ENCODE peak calls at places on chromosomes 7 and 10, in seven cellular contexts. P, O, S, E, G, K and N are unnamed samples.
A peak's percentile ranks its signal among the peaks of the same experiment; 100 is the strongest.

GRCh38 chr7:107208563-107208962 is 39.8 kb downstream of the HBP1 start:
- DNase-seq in P (no peak), O (no peak), S (no peak), E (no peak), G (no peak), K (peak; percentile 28), N (no peak)

GRCh38 chr7:1669486-1669951 is 558 bp upstream of the ELFN1 start:
- DNase-seq in P (no peak), O (no peak), S (no peak), E (no peak), G (no peak), K (peak; percentile 21), N (no peak)

GRCh38 chr7:116805100-116805544 is 57.3 kb upstream of the CAPZA2 start:
- DNase-seq in P (no peak), O (no peak), S (peak; percentile 70), E (peak; percentile 76), G (no peak), K (no peak), N (no peak)

GRCh38 chr7:78924581-78924980 is 528.9 kb downstream of the MAGI2 start:
- DNase-seq in P (peak; percentile 4), O (no peak), S (no peak), E (peak; percentile 61), G (no peak), K (no peak), N (peak; percentile 57)

GRCh38 chr10:97081621-97082235 is 104.0 kb downstream of the SLIT1 start:
- DNase-seq in P (peak; percentile 37), O (peak; percentile 31), S (peak; percentile 30), E (peak; percentile 72), G (no peak), K (peak; percentile 69), N (peak; percentile 91)

GRCh38 chr7:18345641-18346234 is 149.8 kb upstream of the HDAC9 start:
- DNase-seq in P (peak; percentile 36), O (peak; percentile 51), S (peak; percentile 35), E (peak; percentile 69), G (no peak), K (peak; percentile 29), N (peak; percentile 68)

GRCh38 chr10:126373137-126373536 is 15.1 kb downstream of the ADAM12 start:
- DNase-seq in P (no peak), O (no peak), S (no peak), E (peak; percentile 54), G (no peak), K (no peak), N (no peak)

GRCh38 chr10:120573355-120573754 is 116.3 kb downstream of the PLPP4 start:
- DNase-seq in P (no peak), O (no peak), S (no peak), E (no peak), G (no peak), K (no peak), N (no peak)

GRCh38 chr10:68406111-68406814 is 814 bp downstream of the RUFY2 start:
- DNase-seq in P (peak; percentile 55), O (peak; percentile 52), S (peak; percentile 23), E (peak; percentile 92), G (no peak), K (peak; percentile 69), N (peak; percentile 87)

GRCh38 chr7:129831424-129832058 is 121.2 kb downstream of the UBE2H start:
- DNase-seq in P (peak; percentile 89), O (peak; percentile 59), S (peak; percentile 18), E (peak; percentile 86), G (peak; percentile 76), K (no peak), N (peak; percentile 67)

GRCh38 chr10:92965314-92965713 is 95.3 kb upstream of the CYP26C1 start:
- DNase-seq in P (peak; percentile 28), O (no peak), S (peak; percentile 41), E (peak; percentile 62), G (no peak), K (peak; percentile 5), N (peak; percentile 69)

GRCh38 chr7:159025161-159025779 is 119.4 kb downstream of the VIPR2 start:
- DNase-seq in P (no peak), O (no peak), S (no peak), E (no peak), G (no peak), K (no peak), N (no peak)

GRCh38 chr10:14758994-14759664 is 15.6 kb downstream of the FAM107B start:
- DNase-seq in P (no peak), O (no peak), S (no peak), E (no peak), G (no peak), K (no peak), N (no peak)

GRCh38 chr10:79399242-79399831 is 46.1 kb downstream of the ZCCHC24 start:
- DNase-seq in P (peak; percentile 53), O (no peak), S (no peak), E (peak; percentile 98), G (no peak), K (peak; percentile 92), N (peak; percentile 63)

GRCh38 chr7:103094102-103094501 is 19.2 kb downstream of the ARMC10 start:
- DNase-seq in P (no peak), O (no peak), S (no peak), E (no peak), G (no peak), K (no peak), N (no peak)

GRCh38 chr7:155809947-155810606 is 2.2 kb downstream of the SHH start:
- DNase-seq in P (no peak), O (no peak), S (no peak), E (no peak), G (no peak), K (no peak), N (peak; percentile 50)
- TF ChIP-seq EZH2 in P (peak; percentile 97), O (no peak), S (peak; percentile 49), E (no peak), G (peak; percentile 98), K (no peak), N (peak; percentile 94)

GRCh38 chr7:43244782-43245181 is 132.3 kb downstream of the HECW1 start:
- DNase-seq in P (no peak), O (no peak), S (no peak), E (no peak), G (no peak), K (no peak), N (no peak)

GRCh38 chr7:43249808-43250145 is 137.3 kb downstream of the HECW1 start:
- DNase-seq in P (no peak), O (no peak), S (no peak), E (peak; percentile 46), G (no peak), K (no peak), N (no peak)

GRCh38 chr7:43248961-43249807 is 136.7 kb downstream of the HECW1 start:
- DNase-seq in P (no peak), O (peak; percentile 46), S (no peak), E (peak; percentile 91), G (no peak), K (peak; percentile 42), N (no peak)

GRCh38 chr7:43247757-43248156 is 135.3 kb downstream of the HECW1 start:
- DNase-seq in P (no peak), O (no peak), S (no peak), E (no peak), G (no peak), K (no peak), N (no peak)

DNA sequence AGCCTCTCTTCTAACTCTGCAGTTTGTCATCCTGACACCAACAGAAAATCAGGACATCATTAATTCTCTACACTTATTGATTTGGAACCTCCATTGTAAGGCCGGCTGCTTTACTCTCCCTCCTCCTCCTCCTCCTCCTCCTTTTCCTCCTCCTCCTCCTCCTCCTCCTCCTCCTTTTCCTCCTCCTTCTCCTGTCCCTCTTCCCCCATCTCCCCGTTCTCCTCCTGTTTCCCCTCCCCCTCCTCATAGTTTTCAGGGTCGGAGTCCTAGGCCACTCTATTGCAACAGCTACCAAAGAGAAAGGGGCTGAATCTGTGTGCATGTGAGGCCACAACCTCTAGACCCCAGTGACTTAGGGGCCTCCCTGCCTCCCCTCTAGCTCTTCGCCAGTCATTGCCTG is 136.1 kb downstream of the HECW1 start:
- DNase-seq in P (no peak), O (no peak), S (no peak), E (no peak), G (no peak), K (no peak), N (no peak)
- TF ChIP-seq EZH2 in P (no peak), O (no peak), S (no peak), E (no peak), G (no peak), K (no peak), N (no peak)

DNA sequence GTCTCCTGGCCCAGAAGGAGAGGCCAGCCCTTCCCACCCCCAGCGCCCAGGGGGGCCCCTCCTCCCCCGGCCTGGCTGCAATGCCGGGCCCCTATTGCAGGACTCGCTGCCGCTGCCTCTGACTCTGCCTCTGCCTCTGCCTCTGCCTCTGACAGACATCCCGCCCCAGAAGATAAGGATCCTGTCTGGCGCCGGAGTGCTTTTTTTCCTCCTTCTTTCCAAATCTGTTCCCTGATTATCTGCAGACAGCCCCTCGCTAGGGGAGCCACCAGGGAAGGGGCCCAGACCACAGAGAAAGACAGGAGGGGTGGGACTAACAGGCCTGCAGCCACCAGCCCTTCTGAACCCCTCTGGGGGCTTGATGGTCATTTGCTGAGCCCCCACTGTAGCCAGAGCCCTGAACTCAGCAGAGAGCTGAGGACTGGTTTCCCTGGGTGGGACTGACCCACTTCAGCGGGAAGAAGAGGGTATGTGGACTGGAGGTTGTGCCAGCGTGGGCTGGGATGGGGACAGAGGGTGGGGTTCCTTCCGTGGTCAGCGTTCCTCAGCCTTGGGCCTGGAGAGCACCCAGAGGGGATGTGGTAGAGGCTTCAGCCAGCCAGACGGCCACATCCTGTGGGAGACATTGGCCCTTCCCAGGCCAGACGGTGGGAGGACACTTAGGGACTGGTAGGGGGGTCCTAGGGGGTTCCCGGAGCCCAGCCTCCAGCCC is 22.8 kb downstream of the UNC5B start:
- DNase-seq in P (no peak), O (no peak), S (no peak), E (peak; percentile 49), G (no peak), K (peak; percentile 66), N (peak; percentile 18)
- TF ChIP-seq EZH2 in P (no peak), O (no peak), S (no peak), E (no peak), G (no peak), K (no peak), N (no peak)

GRCh38 chr10:43701295-43701694 is 52.6 kb upstream of the ZNF32 start:
- DNase-seq in P (no peak), O (no peak), S (no peak), E (no peak), G (no peak), K (no peak), N (no peak)

GRCh38 chr10:43702936-43703281 is 54.2 kb upstream of the ZNF32 start:
- DNase-seq in P (no peak), O (no peak), S (no peak), E (no peak), G (no peak), K (no peak), N (no peak)

GRCh38 chr10:43702213-43702935 is 53.7 kb upstream of the ZNF32 start:
- DNase-seq in P (no peak), O (no peak), S (no peak), E (no peak), G (no peak), K (no peak), N (no peak)

GRCh38 chr10:43706166-43706565 is 57.5 kb upstream of the ZNF32 start:
- DNase-seq in P (no peak), O (no peak), S (no peak), E (no peak), G (no peak), K (no peak), N (no peak)

DNA sequence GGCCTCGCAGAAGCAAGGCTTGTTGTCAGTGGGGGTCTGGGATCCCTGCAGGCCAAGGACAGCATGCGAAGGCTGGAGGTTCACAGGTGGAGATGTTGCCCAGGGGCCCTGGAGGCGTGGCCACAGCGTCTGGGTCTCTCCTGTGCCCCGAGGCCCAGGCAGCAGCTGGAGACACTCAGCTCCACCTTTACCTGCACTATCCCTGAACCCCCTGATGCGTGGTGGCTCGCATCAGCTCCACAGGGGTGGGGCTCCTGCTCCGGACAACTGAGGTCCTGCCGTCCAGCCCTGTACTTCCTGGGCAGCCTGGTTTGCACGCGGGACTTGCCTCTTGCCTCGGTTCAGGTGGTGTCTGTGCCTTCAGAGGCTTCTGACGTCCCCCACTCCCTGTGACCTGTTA is 54.6 kb upstream of the ZNF32 start:
- DNase-seq in P (no peak), O (no peak), S (no peak), E (no peak), G (no peak), K (no peak), N (no peak)
- TF ChIP-seq EZH2 in P (no peak), O (no peak), S (no peak), E (no peak), G (no peak), K (no peak), N (no peak)